ENCODE peak calls at places on chromosomes 13 and 19, in five cellular contexts. One of them, this sample, is unnamed.

GRCh38 chr19:30406220-30406944 is 34.2 kb downstream of the ZNF536 start:
- DNase-seq in Daoy: peak; percentile 55
- DNase-seq in SIG-M5: no peak
- DNase-seq in HTR-8/SVneo: no peak
- DNase-seq in stimulated activated CD8-positive, alpha-beta memory T cell treated with anti-CD3 and anti-CD28 coated beads, Interleukin-2, amount 100 ng/mL, for 1 hour: no peak
- DNase-seq in this sample: peak; percentile 16

GRCh38 chr13:94914829-94915228 is 202.5 kb upstream of the SOX21 start:
- DNase-seq in Daoy: no peak
- DNase-seq in SIG-M5: no peak
- DNase-seq in HTR-8/SVneo: no peak
- DNase-seq in stimulated activated CD8-positive, alpha-beta memory T cell treated with anti-CD3 and anti-CD28 coated beads, Interleukin-2, amount 100 ng/mL, for 1 hour: no peak
- DNase-seq in this sample: no peak

GRCh38 chr19:10006335-10006708 is 4.0 kb downstream of the COL5A3 start:
- DNase-seq in Daoy: peak; percentile 68
- DNase-seq in SIG-M5: no peak
- DNase-seq in HTR-8/SVneo: no peak
- DNase-seq in stimulated activated CD8-positive, alpha-beta memory T cell treated with anti-CD3 and anti-CD28 coated beads, Interleukin-2, amount 100 ng/mL, for 1 hour: no peak
- DNase-seq in this sample: no peak

GRCh38 chr19:13803038-13803437 is 7.8 kb downstream of the ZSWIM4 start:
- DNase-seq in Daoy: no peak
- DNase-seq in SIG-M5: no peak
- DNase-seq in HTR-8/SVneo: no peak
- DNase-seq in stimulated activated CD8-positive, alpha-beta memory T cell treated with anti-CD3 and anti-CD28 coated beads, Interleukin-2, amount 100 ng/mL, for 1 hour: no peak
- DNase-seq in this sample: no peak

GRCh38 chr13:94033830-94034642 is 445.4 kb downstream of the DCT start:
- DNase-seq in Daoy: no peak
- DNase-seq in SIG-M5: no peak
- DNase-seq in HTR-8/SVneo: no peak
- DNase-seq in stimulated activated CD8-positive, alpha-beta memory T cell treated with anti-CD3 and anti-CD28 coated beads, Interleukin-2, amount 100 ng/mL, for 1 hour: no peak
- DNase-seq in this sample: no peak

GRCh38 chr13:91346848-91347211 is 657 bp upstream of the MIR17HG start:
- DNase-seq in Daoy: peak; percentile 19
- DNase-seq in SIG-M5: no peak
- DNase-seq in HTR-8/SVneo: no peak
- DNase-seq in stimulated activated CD8-positive, alpha-beta memory T cell treated with anti-CD3 and anti-CD28 coated beads, Interleukin-2, amount 100 ng/mL, for 1 hour: no peak
- DNase-seq in this sample: no peak

GRCh38 chr19:45428385-45429231 is 4.9 kb upstream of the ERCC1 start:
- DNase-seq in Daoy: peak; percentile 53
- DNase-seq in SIG-M5: no peak
- DNase-seq in HTR-8/SVneo: no peak
- DNase-seq in stimulated activated CD8-positive, alpha-beta memory T cell treated with anti-CD3 and anti-CD28 coated beads, Interleukin-2, amount 100 ng/mL, for 1 hour: no peak
- DNase-seq in this sample: peak; percentile 40

GRCh38 chr13:38821753-38822551 is 135.1 kb downstream of the FREM2 start:
- DNase-seq in Daoy: no peak
- DNase-seq in SIG-M5: no peak
- DNase-seq in HTR-8/SVneo: no peak
- DNase-seq in stimulated activated CD8-positive, alpha-beta memory T cell treated with anti-CD3 and anti-CD28 coated beads, Interleukin-2, amount 100 ng/mL, for 1 hour: no peak
- DNase-seq in this sample: peak; percentile 30

GRCh38 chr19:4064551-4065260 is 2.0 kb downstream of the ZBTB7A start:
- DNase-seq in Daoy: peak; percentile 55
- DNase-seq in SIG-M5: no peak
- DNase-seq in HTR-8/SVneo: no peak
- DNase-seq in stimulated activated CD8-positive, alpha-beta memory T cell treated with anti-CD3 and anti-CD28 coated beads, Interleukin-2, amount 100 ng/mL, for 1 hour: no peak
- DNase-seq in this sample: no peak

GRCh38 chr19:34457446-34457845 is 24.1 kb upstream of the WTIP start:
- DNase-seq in Daoy: no peak
- DNase-seq in SIG-M5: no peak
- DNase-seq in HTR-8/SVneo: no peak
- DNase-seq in stimulated activated CD8-positive, alpha-beta memory T cell treated with anti-CD3 and anti-CD28 coated beads, Interleukin-2, amount 100 ng/mL, for 1 hour: no peak
- DNase-seq in this sample: no peak

GRCh38 chr13:91185294-91185863 is 162.1 kb upstream of the MIR17HG start:
- DNase-seq in Daoy: no peak
- DNase-seq in SIG-M5: no peak
- DNase-seq in HTR-8/SVneo: peak; percentile 10
- DNase-seq in stimulated activated CD8-positive, alpha-beta memory T cell treated with anti-CD3 and anti-CD28 coated beads, Interleukin-2, amount 100 ng/mL, for 1 hour: no peak
- DNase-seq in this sample: no peak

GRCh38 chr13:74443623-74444022 is 309.4 kb upstream of the KLF12 start:
- DNase-seq in Daoy: peak; percentile 5
- DNase-seq in SIG-M5: no peak
- DNase-seq in HTR-8/SVneo: peak; percentile 17
- DNase-seq in stimulated activated CD8-positive, alpha-beta memory T cell treated with anti-CD3 and anti-CD28 coated beads, Interleukin-2, amount 100 ng/mL, for 1 hour: no peak
- DNase-seq in this sample: no peak

GRCh38 chr13:65985632-65986031 is 1244.5 kb downstream of the PCDH9 start:
- DNase-seq in Daoy: no peak
- DNase-seq in SIG-M5: no peak
- DNase-seq in HTR-8/SVneo: no peak
- DNase-seq in stimulated activated CD8-positive, alpha-beta memory T cell treated with anti-CD3 and anti-CD28 coated beads, Interleukin-2, amount 100 ng/mL, for 1 hour: no peak
- DNase-seq in this sample: no peak

GRCh38 chr13:102039264-102039663 is 362.6 kb downstream of the FGF14 start:
- DNase-seq in Daoy: no peak
- DNase-seq in SIG-M5: no peak
- DNase-seq in HTR-8/SVneo: no peak
- DNase-seq in stimulated activated CD8-positive, alpha-beta memory T cell treated with anti-CD3 and anti-CD28 coated beads, Interleukin-2, amount 100 ng/mL, for 1 hour: no peak
- DNase-seq in this sample: no peak

GRCh38 chr13:35548790-35549189 is 72.3 kb upstream of the MAB21L1 start:
- DNase-seq in Daoy: no peak
- DNase-seq in SIG-M5: no peak
- DNase-seq in HTR-8/SVneo: no peak
- DNase-seq in stimulated activated CD8-positive, alpha-beta memory T cell treated with anti-CD3 and anti-CD28 coated beads, Interleukin-2, amount 100 ng/mL, for 1 hour: no peak
- DNase-seq in this sample: no peak

GRCh38 chr19:31875550-31875949 is 469.9 kb upstream of the ZNF507 start:
- DNase-seq in Daoy: no peak
- DNase-seq in SIG-M5: no peak
- DNase-seq in HTR-8/SVneo: no peak
- DNase-seq in stimulated activated CD8-positive, alpha-beta memory T cell treated with anti-CD3 and anti-CD28 coated beads, Interleukin-2, amount 100 ng/mL, for 1 hour: no peak
- DNase-seq in this sample: no peak

GRCh38 chr13:30607908-30608307 is 9.8 kb upstream of the USPL1 start:
- DNase-seq in Daoy: no peak
- DNase-seq in SIG-M5: no peak
- DNase-seq in HTR-8/SVneo: no peak
- DNase-seq in stimulated activated CD8-positive, alpha-beta memory T cell treated with anti-CD3 and anti-CD28 coated beads, Interleukin-2, amount 100 ng/mL, for 1 hour: peak; percentile 36
- DNase-seq in this sample: no peak

GRCh38 chr19:54154603-54155345 is 4.7 kb downstream of the LENG1 start:
- DNase-seq in Daoy: no peak
- DNase-seq in SIG-M5: no peak
- DNase-seq in HTR-8/SVneo: no peak
- DNase-seq in stimulated activated CD8-positive, alpha-beta memory T cell treated with anti-CD3 and anti-CD28 coated beads, Interleukin-2, amount 100 ng/mL, for 1 hour: no peak
- DNase-seq in this sample: no peak

GRCh38 chr19:49556412-49557398 is 23.7 kb downstream of the NOSIP start:
- DNase-seq in Daoy: no peak
- DNase-seq in SIG-M5: no peak
- DNase-seq in HTR-8/SVneo: no peak
- DNase-seq in stimulated activated CD8-positive, alpha-beta memory T cell treated with anti-CD3 and anti-CD28 coated beads, Interleukin-2, amount 100 ng/mL, for 1 hour: no peak
- DNase-seq in this sample: no peak

GRCh38 chr19:8615813-8616596 is 5.5 kb upstream of the ADAMTS10 start:
- DNase-seq in Daoy: peak; percentile 73
- DNase-seq in SIG-M5: no peak
- DNase-seq in HTR-8/SVneo: peak; percentile 74
- DNase-seq in stimulated activated CD8-positive, alpha-beta memory T cell treated with anti-CD3 and anti-CD28 coated beads, Interleukin-2, amount 100 ng/mL, for 1 hour: peak; percentile 23
- DNase-seq in this sample: peak; percentile 75

This sample was measured in neural crest cell.